ENCODE peak calls at places on chromosomes 2 and 18, in eight cellular contexts. J is mammary epithelial cell, U is pancreas, G is AG04449, C is fibroblast of pulmonary artery, A is cardiac muscle cell, D is neural progenitor cell, Y is endothelial cell of umbilical vein. T is an unnamed sample.

GRCh38 chr2:126890962-126891450 is 7.7 kb upstream of the TEX51 start:
- DNase-seq in J (no peak), U (no peak), G (no peak), C (no peak), A (no peak), D (no peak), Y (no peak), T (no peak)

GRCh38 chr2:230684222-230685164 is 28.1 kb upstream of the CAB39 start:
- DNase-seq in J (peak; percentile 80), U (no peak), G (no peak), C (peak; percentile 16), A (no peak), D (no peak), Y (peak; percentile 41), T (peak; percentile 92)

GRCh38 chr2:139177041-139177440 is 396.9 kb upstream of the NXPH2 start:
- DNase-seq in J (no peak), U (no peak), G (no peak), C (no peak), A (no peak), D (no peak), Y (no peak), T (peak; percentile 2)

GRCh38 chr2:127080941-127081769 is 25.8 kb downstream of the BIN1 start:
- DNase-seq in J (no peak), U (no peak), G (no peak), C (no peak), A (no peak), D (no peak), Y (no peak), T (no peak)

GRCh38 chr2:213152065-213152794 is 818 bp upstream of the IKZF2 start:
- DNase-seq in J (peak; percentile 71), U (peak; percentile 70), G (no peak), C (peak; percentile 80), A (peak; percentile 89), D (peak; percentile 82), Y (peak; percentile 64), T (peak; percentile 73)

GRCh38 chr2:134348239-134348638 is 94.4 kb downstream of the MGAT5 start:
- DNase-seq in J (no peak), U (no peak), G (no peak), C (peak; percentile 41), A (no peak), D (no peak), Y (peak; percentile 8), T (no peak)

GRCh38 chr2:29509397-29509796 is 394.2 kb downstream of the CLIP4 start:
- DNase-seq in J (no peak), U (no peak), G (no peak), C (no peak), A (no peak), D (no peak), Y (no peak), T (peak; percentile 42)

GRCh38 chr18:58955738-58956137 is 91.1 kb downstream of the ZNF532 start:
- DNase-seq in J (no peak), U (no peak), G (no peak), C (peak; percentile 54), A (no peak), D (no peak), Y (no peak), T (no peak)

GRCh38 chr2:119862127-119862889 is 102.6 kb downstream of the PTPN4 start:
- DNase-seq in J (no peak), U (no peak), G (no peak), C (no peak), A (peak; percentile 6), D (no peak), Y (no peak), T (no peak)

GRCh38 chr2:37324536-37324785 is 172 bp downstream of the PRKD3 start:
- DNase-seq in J (no peak), U (peak; percentile 80), G (no peak), C (peak; percentile 81), A (peak; percentile 92), D (peak; percentile 95), Y (no peak), T (peak; percentile 68)

GRCh38 chr2:67255933-67256615 is 141.1 kb upstream of the ETAA1 start:
- DNase-seq in J (peak; percentile 90), U (no peak), G (peak; percentile 65), C (peak; percentile 82), A (no peak), D (no peak), Y (peak; percentile 16), T (peak; percentile 87)

GRCh38 chr2:134712334-134712733 is 6.5 kb downstream of the TMEM163 start:
- DNase-seq in J (no peak), U (no peak), G (no peak), C (no peak), A (no peak), D (no peak), Y (peak; percentile 49), T (peak; percentile 30)

GRCh38 chr18:48555465-48555995 is 16.7 kb downstream of the CTIF start:
- DNase-seq in J (no peak), U (no peak), G (no peak), C (no peak), A (no peak), D (no peak), Y (no peak), T (no peak)

GRCh38 chr2:233152541-233152940 is 92.4 kb downstream of the INPP5D start:
- DNase-seq in J (no peak), U (peak; percentile 52), G (no peak), C (peak; percentile 42), A (peak; percentile 68), D (no peak), Y (peak; percentile 17), T (no peak)

DNA sequence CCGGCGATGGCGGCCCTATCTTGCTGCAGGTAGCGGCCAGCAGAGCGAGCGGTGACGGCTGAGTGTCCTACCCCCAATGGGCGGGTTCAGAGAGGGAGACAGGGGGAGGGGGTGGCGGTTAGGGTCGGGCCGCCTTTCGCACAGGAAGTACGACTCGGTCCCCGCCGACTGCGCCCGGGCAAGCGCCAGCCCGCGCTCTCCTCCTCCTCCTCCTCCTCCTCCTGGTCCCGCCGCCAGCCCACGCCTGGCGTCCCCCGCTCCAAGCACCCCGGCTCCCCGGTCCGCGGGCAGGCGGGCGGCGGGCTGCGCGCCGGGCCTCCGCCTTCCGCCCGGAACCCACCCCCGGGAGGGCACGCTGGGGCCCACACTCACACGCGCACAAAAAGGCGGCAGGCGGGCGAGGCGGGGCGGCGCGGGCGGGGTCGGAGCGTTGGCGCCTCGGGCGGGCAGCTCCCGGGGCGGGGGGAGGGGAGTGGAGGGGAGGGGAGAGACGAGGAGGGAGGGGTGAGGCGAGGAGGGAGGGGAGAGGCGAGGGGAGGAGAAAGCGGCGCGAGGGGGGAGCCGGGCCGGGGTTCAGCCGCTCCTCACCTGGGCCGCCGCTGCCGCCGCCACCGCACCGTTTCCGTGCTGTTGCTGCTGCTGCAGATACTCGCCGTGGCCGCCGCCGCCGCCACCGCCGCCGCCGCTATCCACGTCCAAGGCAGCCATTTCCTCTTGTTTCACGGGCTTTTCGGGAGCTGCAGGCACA is 1.2 kb downstream of the SP3 start:
- DNase-seq in J (peak; percentile 86), U (peak; percentile 95), G (no peak), C (peak; percentile 88), A (peak; percentile 90), D (peak; percentile 93), Y (peak; percentile 83), T (peak; percentile 91)
- TF ChIP-seq CTCF in J (no peak), U (no peak), G (no peak), C (no peak), A (no peak), D (peak; percentile 4), Y (no peak), T (no peak)

DNA sequence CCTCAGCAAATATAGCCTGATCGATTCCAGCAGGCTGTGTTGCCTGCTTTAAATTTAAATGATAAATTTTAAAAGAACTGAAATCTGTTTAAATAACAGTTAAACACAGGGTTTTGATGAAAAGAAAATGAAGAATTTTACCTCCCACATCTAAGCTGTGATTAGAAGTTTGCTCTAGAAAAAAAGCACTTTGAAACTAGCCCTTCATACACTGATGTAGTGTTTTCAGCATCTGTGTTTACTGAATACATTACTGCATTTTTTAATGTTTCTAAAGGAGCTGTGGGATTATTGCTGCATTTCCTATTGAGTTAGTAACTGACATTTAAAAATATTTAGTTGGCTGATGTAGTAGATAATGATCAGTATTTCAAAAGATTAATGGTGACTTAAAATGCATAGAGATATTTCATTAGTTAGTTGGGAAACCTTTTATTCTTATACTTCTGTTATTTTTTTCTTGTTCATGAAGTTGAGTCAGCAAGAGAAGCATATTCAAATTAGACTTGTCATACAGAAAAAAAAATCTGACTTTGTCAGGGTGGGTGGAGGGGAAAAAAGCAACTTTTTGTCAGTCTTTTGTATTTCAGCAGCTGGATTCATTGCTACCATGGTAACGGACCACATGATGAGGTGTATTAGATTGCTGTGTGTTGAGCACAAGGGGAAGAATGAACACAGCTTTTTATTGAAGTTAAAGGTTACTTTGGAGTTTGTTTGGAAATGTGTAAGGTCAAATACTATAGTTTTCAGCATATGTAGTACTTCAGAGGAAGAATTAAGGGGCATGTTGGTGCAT is at the start of gene DTNA:
- DNase-seq in J (peak; percentile 81), U (no peak), G (peak; percentile 83), C (peak; percentile 97), A (peak; percentile 32), D (peak; percentile 64), Y (peak; percentile 72), T (peak; percentile 85)
- H3K4me3 ChIP-seq in J (peak within 1 kb of the TSS; percentile 5), U (no peak within 1 kb of the TSS), G (peak within 1 kb of the TSS; percentile 53), C (peak within 1 kb of the TSS; percentile 51), A (no peak within 1 kb of the TSS), D (peak within 1 kb of the TSS; percentile 33), Y (no peak within 1 kb of the TSS), T (no peak within 1 kb of the TSS)

GRCh38 chr2:100236166-100236565 is 86.1 kb downstream of the LONRF2 start:
- DNase-seq in J (no peak), U (no peak), G (no peak), C (no peak), A (no peak), D (no peak), Y (no peak), T (no peak)

GRCh38 chr2:100237046-100237615 is 85.2 kb downstream of the LONRF2 start:
- DNase-seq in J (no peak), U (no peak), G (no peak), C (no peak), A (peak; percentile 55), D (no peak), Y (no peak), T (no peak)

GRCh38 chr2:100238471-100238870 is 83.8 kb downstream of the LONRF2 start:
- DNase-seq in J (no peak), U (no peak), G (no peak), C (no peak), A (no peak), D (peak; percentile 66), Y (no peak), T (no peak)

GRCh38 chr2:100239513-100240210 is 82.6 kb downstream of the LONRF2 start:
- DNase-seq in J (no peak), U (no peak), G (no peak), C (no peak), A (no peak), D (peak; percentile 51), Y (no peak), T (no peak)

DNA sequence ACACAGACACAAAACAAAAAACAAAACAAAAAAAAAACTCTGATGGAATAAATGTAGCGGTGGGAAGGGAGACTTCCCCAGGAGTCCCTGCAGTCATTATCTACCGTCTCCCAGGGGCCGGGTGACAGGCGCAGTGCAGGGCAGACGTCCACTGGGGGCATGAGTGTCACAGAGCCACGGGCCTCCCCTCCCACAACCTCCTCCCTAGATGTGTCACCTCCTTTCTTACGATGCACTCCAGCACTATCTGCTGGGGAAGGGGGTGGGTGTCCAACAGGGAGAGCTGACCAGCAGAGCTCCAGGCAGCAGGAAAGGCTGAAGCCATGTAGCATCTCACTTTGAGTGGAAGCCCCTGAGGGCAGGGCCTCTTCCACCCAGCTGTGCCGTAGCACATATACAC is 84.5 kb downstream of the LONRF2 start:
- DNase-seq in J (no peak), U (no peak), G (no peak), C (no peak), A (peak; percentile 25), D (no peak), Y (no peak), T (no peak)
- TF ChIP-seq CTCF in J (no peak), U (no peak), G (no peak), C (no peak), A (no peak), D (peak; percentile 24), Y (no peak), T (no peak)

GRCh38 chr2:156947261-156947660 is 310.2 kb upstream of the GALNT5 start:
- DNase-seq in J (no peak), U (no peak), G (no peak), C (no peak), A (no peak), D (no peak), Y (no peak), T (no peak)
- H3K4me3 ChIP-seq in J (no peak overlapping the region), U (no peak overlapping the region), G (no peak overlapping the region), C (no peak overlapping the region), A (no peak overlapping the region), D (no peak overlapping the region), Y (no peak overlapping the region), T (no peak overlapping the region)

T was measured in epithelial cell of esophagus.